ENCODE peak calls at places on chromosomes 13 and 19, in eight cellular contexts. Z is NCI-H1930; N is NCI-H2081; E is WTC11; D is SW480; H is psoas muscle; X is CD4-positive, alpha-beta T cell; F is upper lobe of right lung. V is an unnamed sample.

GRCh38 chr13:40187324-40187795 is 479.1 kb downstream of the FOXO1 start:
- DNase-seq in N (no peak), D (no peak), Z (no peak), X (peak), E (no peak), H (no peak), F (no peak), V (no peak)

GRCh38 chr13:76717092-76717491 is 169.1 kb downstream of the KCTD12 start:
- DNase-seq in Z (no peak), N (no peak), E (no peak), X (no peak), D (no peak), H (no peak), F (no peak), V (no peak)

GRCh38 chr19:42353341-42354015 is 28.0 kb downstream of the MEGF8 start:
- DNase-seq in X (no peak), N (no peak), H (no peak), F (no peak), Z (no peak), D (no peak), E (no peak), V (no peak)

GRCh38 chr13:37715606-37716015 is 117.0 kb upstream of the POSTN start:
- DNase-seq in N (no peak), X (no peak), E (no peak), D (no peak), F (no peak), Z (no peak), H (no peak), V (no peak)

GRCh38 chr13:70668293-70668692 is 560.0 kb upstream of the KLHL1 start:
- DNase-seq in F (no peak), D (peak), E (peak), Z (no peak), X (no peak), H (no peak), N (no peak), V (no peak)

GRCh38 chr19:55276720-55277430 is 3.0 kb downstream of the HSPBP1 start:
- DNase-seq in X (no peak), H (no peak), N (no peak), F (no peak), Z (no peak), D (no peak), E (no peak), V (no peak)

GRCh38 chr13:41694902-41695301 is 237.6 kb downstream of the RGCC start:
- DNase-seq in Z (no peak), H (peak), F (no peak), N (peak), D (no peak), E (no peak), X (no peak), V (no peak)

GRCh38 chr19:43720936-43721335 is 5.1 kb downstream of the IRGC start:
- DNase-seq in F (no peak), H (no peak), X (no peak), Z (no peak), D (no peak), N (no peak), E (no peak), V (no peak)

GRCh38 chr19:5690955-5691204 is 785 bp downstream of the RPL36 start:
- DNase-seq in Z (no peak), H (no peak), X (no peak), N (no peak), F (no peak), E (no peak), D (no peak), V (no peak)

GRCh38 chr13:31234729-31235128 is 35.0 kb downstream of the B3GLCT start:
- DNase-seq in N (no peak), F (no peak), Z (no peak), X (no peak), D (peak), H (no peak), E (no peak), V (peak)

GRCh38 chr19:35399231-35399630 is 28.4 kb downstream of the GPR42 start:
- DNase-seq in Z (no peak), D (no peak), H (no peak), E (no peak), N (no peak), F (no peak), X (no peak), V (peak)

GRCh38 chr19:44740351-44740824 is 8.1 kb upstream of the BCL3 start:
- DNase-seq in Z (no peak), E (no peak), F (no peak), D (no peak), H (no peak), X (no peak), N (no peak), V (no peak)

GRCh38 chr19:45587873-45588272 is 3.3 kb upstream of the OPA3 start:
- DNase-seq in E (no peak), H (no peak), D (no peak), N (no peak), F (no peak), Z (no peak), X (no peak), V (no peak)

GRCh38 chr19:44746946-44747738 is 1.4 kb upstream of the BCL3 start:
- DNase-seq in F (peak), H (peak), Z (peak), D (peak), E (peak), X (peak), N (peak), V (peak)

GRCh38 chr19:18021121-18021755 is 13.3 kb downstream of the ARRDC2 start:
- DNase-seq in H (peak), D (peak), X (peak), Z (no peak), F (peak), N (no peak), E (no peak), V (no peak)

GRCh38 chr13:99062593-99062992 is 84.7 kb upstream of the DOCK9 start:
- DNase-seq in E (no peak), X (no peak), N (peak), H (peak), D (no peak), F (no peak), Z (no peak), V (no peak)

GRCh38 chr13:79910869-79911540 is 429.9 kb downstream of the SPRY2 start:
- DNase-seq in N (no peak), H (no peak), E (no peak), X (no peak), D (no peak), Z (no peak), F (no peak), V (no peak)

GRCh38 chr13:113922412-113923118 is 51.3 kb downstream of the C13orf46 start:
- DNase-seq in E (peak), X (no peak), F (no peak), N (no peak), H (no peak), D (no peak), Z (no peak), V (no peak)

GRCh38 chr13:27921961-27922910 is 2.4 kb downstream of the PDX1 start:
- DNase-seq in N (no peak), D (no peak), H (no peak), X (no peak), Z (no peak), E (peak), F (no peak), V (no peak)

GRCh38 chr13:102846261-102847015 is 606 bp downstream of the ERCC5 start:
- DNase-seq in H (peak), F (peak), E (peak), N (no peak), Z (peak), X (peak), D (peak), V (peak)

GRCh38 chr13:30702006-30702405 is 33.3 kb upstream of the ALOX5AP start:
- DNase-seq in D (no peak), E (no peak), X (no peak), Z (no peak), H (no peak), N (no peak), F (no peak), V (no peak)

GRCh38 chr13:67099494-67099893 is 130.6 kb downstream of the PCDH9 start:
- DNase-seq in N (no peak), D (no peak), Z (no peak), H (no peak), F (no peak), E (no peak), X (no peak), V (no peak)

V was measured in SK-MEL-5.